ENCODE peak calls at places on chromosomes 3 and 15, in five cellular contexts. C is GM12878, X is K562, Q is H1, O is HepG2. P is an unnamed sample.

GRCh38 chr3:187183210-187183862 is 13.9 kb upstream of the RTP1 start:
- DNase-seq in C (no peak), X (no peak), Q (no peak), O (no peak), P (no peak)

GRCh38 chr3:173913985-173914421 is 516.5 kb downstream of the NLGN1 start:
- DNase-seq in C (no peak), X (no peak), Q (no peak), O (no peak), P (no peak)

GRCh38 chr3:188931531-188931930 is 240.2 kb upstream of the TPRG1 start:
- DNase-seq in C (no peak), X (no peak), Q (no peak), O (no peak), P (no peak)

GRCh38 chr3:33887478-33887877 is 89.0 kb downstream of the PDCD6IP start:
- DNase-seq in C (no peak), X (no peak), Q (no peak), O (no peak), P (no peak)

GRCh38 chr15:51796777-51797474 is 32.5 kb upstream of the TMOD3 start:
- DNase-seq in C (no peak), X (no peak), Q (no peak), O (peak; percentile 52), P (no peak)

GRCh38 chr3:17937081-17937480 is 194.7 kb upstream of the TBC1D5 start:
- DNase-seq in C (no peak), X (no peak), Q (no peak), O (no peak), P (no peak)

GRCh38 chr15:64464271-64465005 is 4.1 kb downstream of the ZNF609 start:
- DNase-seq in C (no peak), X (no peak), Q (no peak), O (no peak), P (no peak)

GRCh38 chr3:100532411-100532810 is 40.0 kb downstream of the TMEM45A start:
- DNase-seq in C (no peak), X (no peak), Q (no peak), O (no peak), P (no peak)

GRCh38 chr3:188198760-188199327 is 44.9 kb downstream of the LPP start:
- DNase-seq in C (no peak), X (no peak), Q (no peak), O (no peak), P (no peak)

GRCh38 chr3:143502101-143502500 is 346.2 kb downstream of the SLC9A9 start:
- DNase-seq in C (no peak), X (no peak), Q (no peak), O (no peak), P (no peak)

GRCh38 chr3:104214937-104215336 is 1151.8 kb upstream of the ALCAM start:
- DNase-seq in C (no peak), X (no peak), Q (no peak), O (no peak), P (no peak)

GRCh38 chr15:92648190-92648875 is 7.2 kb downstream of the FAM174B start:
- DNase-seq in C (no peak), X (no peak), Q (no peak), O (no peak), P (no peak)

GRCh38 chr3:194893121-194893979 is 207.7 kb downstream of the FAM43A start:
- DNase-seq in C (peak; percentile 16), X (no peak), Q (peak; percentile 22), O (no peak), P (no peak)

GRCh38 chr3:189981668-189982067 is 139.0 kb downstream of the P3H2 start:
- DNase-seq in C (no peak), X (no peak), Q (no peak), O (no peak), P (no peak)

GRCh38 chr3:116034071-116034470 is 410.8 kb downstream of the GAP43 start:
- DNase-seq in C (no peak), X (no peak), Q (no peak), O (no peak), P (no peak)

GRCh38 chr15:55649058-55649423 is 60.9 kb upstream of the PYGO1 start:
- DNase-seq in C (no peak), X (no peak), Q (no peak), O (no peak), P (no peak)

GRCh38 chr15:86433983-86434382 is 354.3 kb downstream of the AGBL1 start:
- DNase-seq in C (no peak), X (no peak), Q (no peak), O (no peak), P (no peak)

GRCh38 chr15:100337422-100338044 is 4.2 kb downstream of the ADAMTS17 start:
- DNase-seq in C (no peak), X (no peak), Q (no peak), O (no peak), P (no peak)

GRCh38 chr3:129026728-129027543 is 25.8 kb downstream of the EFCC1 start:
- DNase-seq in C (peak; percentile 53), X (peak; percentile 94), Q (peak; percentile 81), O (peak; percentile 62), P (peak; percentile 87)

GRCh38 chr3:138003069-138003468 is 6.9 kb upstream of the CLDN18 start:
- DNase-seq in C (no peak), X (no peak), Q (no peak), O (no peak), P (no peak)

GRCh38 chr3:13569641-13570390 is 20.9 kb downstream of the FBLN2 start:
- DNase-seq in C (no peak), X (no peak), Q (no peak), O (no peak), P (no peak)

GRCh38 chr3:102791641-102792589 is 357.1 kb downstream of the ZPLD1 start:
- DNase-seq in C (no peak), X (no peak), Q (no peak), O (no peak), P (no peak)

GRCh38 chr15:73485372-73485771 is 42.4 kb downstream of the REC114 start:
- DNase-seq in C (no peak), X (no peak), Q (no peak), O (no peak), P (no peak)

GRCh38 chr3:155550386-155550785 is 194.5 kb downstream of the PLCH1 start:
- DNase-seq in C (no peak), X (no peak), Q (no peak), O (no peak), P (no peak)
- H3K4me2 ChIP-seq in C (no peak overlapping the region), X (no peak overlapping the region), Q (no peak overlapping the region), O (no peak overlapping the region), P (no peak overlapping the region)

DNA sequence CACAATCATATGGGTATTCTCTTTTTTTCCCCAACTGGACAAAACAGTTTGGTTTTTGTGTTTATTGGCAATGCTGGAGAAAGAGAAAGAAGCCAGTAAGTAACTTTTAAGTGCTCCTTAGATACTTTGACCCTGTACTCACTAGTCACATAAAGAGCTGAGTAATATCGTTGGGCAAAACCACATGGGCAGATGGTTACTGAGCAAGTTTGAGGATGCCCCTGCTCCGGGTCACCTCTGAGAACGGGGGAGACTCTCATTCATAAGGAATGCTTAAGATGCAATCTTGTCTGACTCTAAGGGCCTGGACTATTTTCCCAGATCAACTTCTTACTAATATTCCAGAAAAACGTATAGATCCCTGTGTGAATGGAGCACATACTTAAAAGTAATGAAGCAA is 106.4 kb upstream of the SLC2A2 start:
- DNase-seq in C (no peak), X (no peak), Q (no peak), O (no peak), P (no peak)
- TF ChIP-seq SRF in C (no peak), X (no peak), Q (no peak), O (no peak), P (no peak)

GRCh38 chr3:107430214-107431047 is 53.2 kb downstream of the CCDC54 start:
- DNase-seq in C (no peak), X (no peak), Q (no peak), O (no peak), P (no peak)
- H3K4me2 ChIP-seq in C (peak overlapping the region; percentile 82), X (no peak overlapping the region), Q (peak overlapping the region; percentile 91), O (peak overlapping the region; percentile 88), P (peak overlapping the region; percentile 73)

DNA sequence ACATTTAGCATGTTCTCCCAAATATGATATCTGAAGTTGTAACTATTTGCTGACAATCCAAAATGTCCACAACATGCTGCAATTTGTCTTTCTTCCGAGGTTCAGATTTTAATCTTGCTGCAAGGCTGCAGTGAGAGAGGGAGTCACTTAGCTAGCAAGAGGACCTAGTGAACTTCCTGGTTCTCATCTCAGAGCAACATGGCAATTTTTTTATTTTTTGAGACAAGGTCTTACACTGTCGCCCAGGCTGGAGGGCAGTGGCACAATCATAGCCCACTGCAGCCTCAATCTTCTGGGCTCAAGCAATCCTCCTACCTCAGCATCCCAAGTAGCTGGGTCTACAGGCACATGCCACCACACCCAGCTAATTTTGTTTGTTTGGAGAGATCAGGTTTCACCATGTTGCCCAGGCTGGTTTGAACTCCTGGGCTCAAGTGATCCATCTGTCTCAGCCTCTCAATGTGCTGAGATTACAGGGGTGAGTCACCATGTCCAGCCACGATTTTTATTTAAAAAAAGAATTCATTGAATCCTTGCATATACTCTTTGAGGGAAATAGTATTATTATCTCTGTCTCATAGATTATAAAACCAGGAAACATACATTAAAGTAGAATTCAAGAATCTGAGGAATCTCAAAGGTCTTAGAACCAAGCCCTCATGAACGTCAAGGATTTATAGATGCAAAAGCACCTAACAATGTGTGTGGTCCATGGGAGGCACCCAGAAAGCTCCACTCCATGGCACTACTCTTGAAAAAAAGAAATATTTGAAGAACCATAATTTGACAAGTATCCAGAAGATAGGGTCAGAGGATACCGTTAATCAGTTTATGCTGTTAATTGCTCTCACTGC is 9.1 kb downstream of the HDC start:
- DNase-seq in C (no peak), X (no peak), Q (peak; percentile 16), O (no peak), P (peak; percentile 18)
- TF ChIP-seq SRF in C (no peak), X (no peak), Q (no peak), O (no peak), P (no peak)

DNA sequence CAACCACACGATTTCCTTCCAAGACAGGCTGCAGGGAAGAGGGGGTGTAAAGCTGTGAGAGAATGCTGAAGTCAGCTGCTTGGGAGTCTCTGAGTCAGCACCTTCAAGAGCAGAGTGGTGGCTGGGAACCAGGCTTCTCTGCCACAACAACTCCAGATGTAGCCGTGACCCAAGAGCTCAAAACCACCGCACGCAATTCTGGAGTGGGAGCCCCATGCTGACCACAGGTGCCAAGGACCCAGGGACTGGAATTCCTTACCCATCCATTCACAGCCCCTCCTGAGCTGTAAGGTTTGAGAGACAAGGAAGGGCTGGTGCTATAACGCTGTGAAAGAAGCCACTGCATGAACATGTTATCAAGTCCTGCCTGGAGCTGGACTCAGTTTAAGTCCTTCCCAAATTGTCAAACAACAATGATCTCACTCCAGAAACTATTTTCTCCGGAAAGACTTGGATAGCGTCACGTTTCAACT is 61.4 kb downstream of the UMPS start:
- DNase-seq in C (no peak), X (no peak), Q (no peak), O (no peak), P (no peak)
- H3K4me2 ChIP-seq in C (no peak overlapping the region), X (no peak overlapping the region), Q (no peak overlapping the region), O (no peak overlapping the region), P (no peak overlapping the region)

GRCh38 chr3:55147856-55148720 is 220.2 kb upstream of the LRTM1 start:
- DNase-seq in C (no peak), X (no peak), Q (no peak), O (no peak), P (no peak)

GRCh38 chr3:55147406-55147805 is 219.5 kb upstream of the LRTM1 start:
- DNase-seq in C (no peak), X (no peak), Q (no peak), O (no peak), P (no peak)

GRCh38 chr3:55143336-55143735 is 215.5 kb upstream of the LRTM1 start:
- DNase-seq in C (no peak), X (no peak), Q (no peak), O (no peak), P (no peak)

GRCh38 chr3:55143928-55144671 is 216.2 kb upstream of the LRTM1 start:
- DNase-seq in C (no peak), X (no peak), Q (no peak), O (no peak), P (no peak)
- TF ChIP-seq SRF in C (no peak), X (no peak), Q (no peak), O (no peak), P (no peak)

P was measured in HCT116.